ENCODE peak calls at places on chromosomes 7 and 10, in six cellular contexts. W, X, B, K, T and P are unnamed samples.

GRCh38 chr7:13633857-13634256 is 355.6 kb downstream of the ETV1 start:
- DNase-seq in W (no peak), X (no peak), B (no peak), K (no peak), T (no peak), P (no peak)

GRCh38 chr7:4760952-4761351 is 14.5 kb upstream of the AP5Z1 start:
- DNase-seq in W (no peak), X (no peak), B (no peak), K (no peak), T (no peak), P (no peak)

GRCh38 chr7:69858471-69858870 is 260.2 kb downstream of the AUTS2 start:
- DNase-seq in W (no peak), X (no peak), B (no peak), K (no peak), T (no peak), P (no peak)

GRCh38 chr7:151900591-151901312 is 23.8 kb upstream of the PRKAG2 start:
- DNase-seq in W (no peak), X (no peak), B (no peak), K (no peak), T (no peak), P (no peak)

GRCh38 chr10:123390874-123391273 is 236.7 kb downstream of the BUB3 start:
- DNase-seq in W (no peak), X (no peak), B (no peak), K (no peak), T (no peak), P (no peak)

GRCh38 chr10:112027881-112028280 is 155.7 kb downstream of the GPAM start:
- DNase-seq in W (no peak), X (no peak), B (no peak), K (no peak), T (no peak), P (no peak)

GRCh38 chr10:21292763-21293517 is 232.5 kb downstream of the SKIDA1 start:
- DNase-seq in W (peak), X (no peak), B (no peak), K (peak), T (no peak), P (no peak)

GRCh38 chr7:95066736-95067530 is 159.5 kb downstream of the PPP1R9A start:
- DNase-seq in W (no peak), X (no peak), B (no peak), K (no peak), T (no peak), P (no peak)

GRCh38 chr7:106345421-106346166 is 60.8 kb upstream of the NAMPT start:
- DNase-seq in W (peak), X (no peak), B (no peak), K (peak), T (peak), P (no peak)

GRCh38 chr10:30687698-30688213 is 58.2 kb upstream of the LYZL2 start:
- DNase-seq in W (peak), X (peak), B (peak), K (peak), T (peak), P (peak)

GRCh38 chr10:1660815-1661214 is 76.5 kb downstream of the ADARB2 start:
- DNase-seq in W (no peak), X (no peak), B (no peak), K (no peak), T (no peak), P (no peak)

GRCh38 chr10:43386549-43386948 is 15.1 kb downstream of the FXYD4 start:
- DNase-seq in W (peak), X (no peak), B (no peak), K (no peak), T (no peak), P (no peak)

GRCh38 chr10:76428541-76429330 is 997.3 kb downstream of the LRMDA start:
- DNase-seq in W (no peak), X (no peak), B (no peak), K (peak), T (no peak), P (no peak)

GRCh38 chr7:100413286-100413685 is 15.2 kb downstream of the ZCWPW1 start:
- DNase-seq in W (no peak), X (no peak), B (peak), K (no peak), T (no peak), P (no peak)

GRCh38 chr10:89535185-89536012 is at the start of gene SLC16A12:
- DNase-seq in W (peak), X (no peak), B (no peak), K (no peak), T (no peak), P (no peak)

GRCh38 chr7:140877249-140877524 is 47.5 kb downstream of the BRAF start:
- DNase-seq in W (no peak), X (no peak), B (no peak), K (no peak), T (no peak), P (no peak)

GRCh38 chr10:60186315-60187071 is 203.2 kb downstream of the ANK3 start:
- DNase-seq in W (no peak), X (no peak), B (no peak), K (no peak), T (no peak), P (no peak)

GRCh38 chr7:23476286-23477169 is 6.2 kb upstream of the IGF2BP3 start:
- DNase-seq in W (no peak), X (no peak), B (no peak), K (no peak), T (no peak), P (no peak)

GRCh38 chr7:23712368-23713284 is 2.6 kb downstream of the STK31 start:
- DNase-seq in W (no peak), X (peak), B (peak), K (peak), T (peak), P (no peak)

GRCh38 chr10:72260588-72261322 is 13.0 kb upstream of the DDIT4 start:
- DNase-seq in W (peak), X (no peak), B (peak), K (peak), T (peak), P (no peak)

GRCh38 chr10:116096501-116096900 is 176.5 kb downstream of the GFRA1 start:
- DNase-seq in W (no peak), X (no peak), B (no peak), K (no peak), T (no peak), P (no peak)

GRCh38 chr10:124827474-124827873 is 25.9 kb downstream of the ABRAXAS2 start:
- DNase-seq in W (no peak), X (no peak), B (peak), K (peak), T (peak), P (no peak)

GRCh38 chr7:103576616-103577015 is 130.6 kb upstream of the SLC26A5 start:
- DNase-seq in W (no peak), X (no peak), B (no peak), K (no peak), T (no peak), P (no peak)

GRCh38 chr10:600876-601275 is 88.6 kb downstream of the DIP2C start:
- DNase-seq in W (peak), X (no peak), B (no peak), K (no peak), T (no peak), P (no peak)

GRCh38 chr10:66349726-66350125 is 576.1 kb upstream of the LRRTM3 start:
- DNase-seq in W (no peak), X (no peak), B (no peak), K (no peak), T (no peak), P (no peak)

GRCh38 chr10:48249004-48249762 is 25.3 kb downstream of the FRMPD2 start:
- DNase-seq in W (no peak), X (no peak), B (no peak), K (no peak), T (no peak), P (no peak)

GRCh38 chr10:27944005-27944404 is 54.9 kb downstream of the ODAD2 start:
- DNase-seq in W (peak), X (no peak), B (no peak), K (no peak), T (no peak), P (no peak)

GRCh38 chr10:74104480-74104879 is 46.1 kb downstream of the AP3M1 start:
- DNase-seq in W (no peak), X (no peak), B (no peak), K (no peak), T (no peak), P (no peak)

GRCh38 chr7:106009511-106010226 is 46.6 kb downstream of the CDHR3 start:
- DNase-seq in W (peak), X (peak), B (peak), K (peak), T (peak), P (peak)

GRCh38 chr10:130378556-130379400 is 242.6 kb downstream of the GLRX3 start:
- DNase-seq in W (no peak), X (no peak), B (no peak), K (no peak), T (no peak), P (no peak)

GRCh38 chr10:69089638-69090599 is 2.0 kb downstream of the SRGN start:
- DNase-seq in W (peak), X (no peak), B (peak), K (no peak), T (no peak), P (no peak)

GRCh38 chr10:70918851-70919530 is 30.6 kb upstream of the PCBD1 start:
- DNase-seq in W (peak), X (no peak), B (no peak), K (no peak), T (no peak), P (no peak)